ENCODE peak calls at places on chromosomes 6 and 20, in seven cellular contexts. Z is neuronal stem cell, W is GM23248, I is psoas muscle, T is aorta, C is IMR-90, V is cardiac muscle cell. A is an unnamed sample.

GRCh38 chr6:66735106-66735890 is 1028.3 kb upstream of the EYS start:
- DNase-seq in Z (no peak), W (no peak), I (no peak), T (no peak), C (no peak), V (peak; percentile 86), A (no peak)

GRCh38 chr6:125258651-125259353 is 43.0 kb downstream of the HDDC2 start:
- DNase-seq in Z (no peak), W (no peak), I (no peak), T (no peak), C (peak; percentile 44), V (no peak), A (no peak)

GRCh38 chr20:38674178-38675133 is 49.8 kb upstream of the SLC32A1 start:
- DNase-seq in Z (peak; percentile 84), W (peak; percentile 73), I (no peak), T (no peak), C (peak; percentile 47), V (peak; percentile 75), A (no peak)

GRCh38 chr20:59861389-59861788 is 72.0 kb downstream of the SYCP2 start:
- DNase-seq in Z (no peak), W (no peak), I (no peak), T (no peak), C (no peak), V (no peak), A (no peak)

GRCh38 chr6:157912326-157912725 is 69.3 kb upstream of the SYNJ2 start:
- DNase-seq in Z (no peak), W (peak; percentile 96), I (no peak), T (no peak), C (peak; percentile 95), V (peak; percentile 92), A (no peak)

GRCh38 chr6:51021171-51021570 is 202.5 kb downstream of the TFAP2B start:
- DNase-seq in Z (no peak), W (no peak), I (no peak), T (no peak), C (no peak), V (no peak), A (no peak)

GRCh38 chr6:35170891-35171290 is 29.8 kb upstream of the TCP11 start:
- DNase-seq in Z (no peak), W (no peak), I (no peak), T (no peak), C (no peak), V (no peak), A (no peak)

GRCh38 chr6:88380083-88380482 is 213.9 kb upstream of the CNR1 start:
- DNase-seq in Z (no peak), W (peak; percentile 85), I (peak; percentile 61), T (peak; percentile 80), C (peak; percentile 18), V (peak; percentile 75), A (peak; percentile 54)

GRCh38 chr6:79604583-79605037 is 26.5 kb upstream of the SH3BGRL2 start:
- DNase-seq in Z (no peak), W (peak; percentile 7), I (no peak), T (no peak), C (peak; percentile 63), V (peak; percentile 35), A (no peak)

GRCh38 chr6:54255881-54256280 is 52.4 kb upstream of the TINAG start:
- DNase-seq in Z (no peak), W (no peak), I (no peak), T (no peak), C (peak; percentile 43), V (no peak), A (no peak)

GRCh38 chr20:62822788-62823651 is 6.2 kb downstream of the COL9A3 start:
- DNase-seq in Z (no peak), W (peak; percentile 34), I (no peak), T (no peak), C (peak; percentile 11), V (no peak), A (no peak)

GRCh38 chr20:40361916-40362315 is 327.1 kb downstream of the MAFB start:
- DNase-seq in Z (no peak), W (no peak), I (no peak), T (no peak), C (no peak), V (no peak), A (no peak)

GRCh38 chr6:99521557-99522286 is 6.5 kb upstream of the USP45 start:
- DNase-seq in Z (no peak), W (peak; percentile 80), I (no peak), T (peak; percentile 63), C (peak; percentile 75), V (peak; percentile 84), A (no peak)

GRCh38 chr6:131059486-131059885 is 3.6 kb downstream of the EPB41L2 start:
- DNase-seq in Z (no peak), W (peak; percentile 81), I (no peak), T (no peak), C (peak; percentile 73), V (peak; percentile 42), A (no peak)

GRCh38 chr20:45924391-45925261 is 9.9 kb upstream of the PCIF1 start:
- DNase-seq in Z (no peak), W (peak; percentile 73), I (no peak), T (peak; percentile 73), C (peak; percentile 61), V (peak; percentile 80), A (no peak)

GRCh38 chr6:13362432-13362831 is 34.1 kb upstream of the TBC1D7 start:
- DNase-seq in Z (no peak), W (no peak), I (no peak), T (no peak), C (peak; percentile 92), V (peak; percentile 89), A (no peak)

GRCh38 chr6:148565931-148566663 is 180.7 kb upstream of the UST start:
- DNase-seq in Z (no peak), W (peak; percentile 97), I (no peak), T (peak; percentile 88), C (peak; percentile 97), V (peak; percentile 95), A (peak; percentile 75)

GRCh38 chr6:157658301-157658700 is 164.7 kb upstream of the SNX9 start:
- DNase-seq in Z (no peak), W (no peak), I (no peak), T (no peak), C (no peak), V (no peak), A (no peak)

GRCh38 chr6:123520208-123520607 is 116.5 kb downstream of the TRDN start:
- DNase-seq in Z (no peak), W (peak; percentile 41), I (no peak), T (no peak), C (no peak), V (no peak), A (no peak)

GRCh38 chr6:169287675-169288074 is 34.0 kb upstream of the THBS2 start:
- DNase-seq in Z (no peak), W (no peak), I (no peak), T (no peak), C (no peak), V (no peak), A (no peak)

GRCh38 chr6:86193821-86194220 is 551.1 kb upstream of the SYNCRIP start:
- DNase-seq in Z (no peak), W (no peak), I (no peak), T (no peak), C (no peak), V (no peak), A (no peak)

GRCh38 chr6:157548635-157549467 is 167.9 kb downstream of the ZDHHC14 start:
- DNase-seq in Z (no peak), W (no peak), I (no peak), T (peak; percentile 69), C (no peak), V (no peak), A (no peak)

GRCh38 chr20:23668477-23668951 is 20.3 kb downstream of the CST4 start:
- DNase-seq in Z (peak; percentile 67), W (peak; percentile 62), I (no peak), T (no peak), C (peak; percentile 50), V (peak; percentile 70), A (no peak)

GRCh38 chr6:111721677-111722219 is 116.1 kb upstream of the TRAF3IP2 start:
- DNase-seq in Z (no peak), W (peak; percentile 60), I (no peak), T (no peak), C (peak; percentile 44), V (peak; percentile 72), A (no peak)

GRCh38 chr20:58054744-58055373 is 173.6 kb downstream of the ANKRD60 start:
- DNase-seq in Z (peak; percentile 30), W (peak; percentile 46), I (peak; percentile 64), T (peak; percentile 58), C (no peak), V (peak; percentile 33), A (no peak)
- H3K27ac ChIP-seq in Z (no peak overlapping the region), W (no peak overlapping the region), I (no peak overlapping the region), T (no peak overlapping the region), C (no peak overlapping the region), V (no peak overlapping the region), A (peak overlapping the region; percentile 33)

GRCh38 chr6:160007581-160007980 is 38.7 kb downstream of the IGF2R start:
- DNase-seq in Z (no peak), W (no peak), I (no peak), T (no peak), C (peak; percentile 28), V (no peak), A (no peak)
- H3K9me3 ChIP-seq in Z (peaks cover 11% of the 10 kb centered on the region), W (no peaks in the 10 kb centered on the region), I (no peaks in the 10 kb centered on the region), T (no peaks in the 10 kb centered on the region), C (peaks cover 3% of the 10 kb centered on the region), V (no peaks in the 10 kb centered on the region), A (no peaks in the 10 kb centered on the region)

GRCh38 chr20:33816191-33816590 is 5.0 kb downstream of the CHMP4B start:
- DNase-seq in Z (no peak), W (no peak), I (no peak), T (no peak), C (no peak), V (no peak), A (no peak)
- H3K4me1 ChIP-seq in Z (peaks cover 5% of the 10 kb centered on the region), W (peaks cover 25% of the 10 kb centered on the region), I (peaks cover 62% of the 10 kb centered on the region), T (peaks cover 10% of the 10 kb centered on the region), C (peaks cover 9% of the 10 kb centered on the region), V (peaks cover 19% of the 10 kb centered on the region), A (peaks cover 77% of the 10 kb centered on the region)

GRCh38 chr6:163529605-163530004 is 115.1 kb downstream of the QKI start:
- DNase-seq in Z (no peak), W (peak; percentile 93), I (no peak), T (no peak), C (peak; percentile 92), V (peak; percentile 77), A (no peak)

GRCh38 chr6:163533443-163533842 is 118.9 kb downstream of the QKI start:
- DNase-seq in Z (no peak), W (peak; percentile 93), I (no peak), T (no peak), C (peak; percentile 97), V (peak; percentile 90), A (no peak)

GRCh38 chr6:163530406-163530805 is 115.9 kb downstream of the QKI start:
- DNase-seq in Z (no peak), W (peak; percentile 44), I (no peak), T (no peak), C (peak; percentile 19), V (no peak), A (no peak)

GRCh38 chr6:163531122-163531521 is 116.6 kb downstream of the QKI start:
- DNase-seq in Z (no peak), W (no peak), I (no peak), T (no peak), C (no peak), V (no peak), A (no peak)

DNA sequence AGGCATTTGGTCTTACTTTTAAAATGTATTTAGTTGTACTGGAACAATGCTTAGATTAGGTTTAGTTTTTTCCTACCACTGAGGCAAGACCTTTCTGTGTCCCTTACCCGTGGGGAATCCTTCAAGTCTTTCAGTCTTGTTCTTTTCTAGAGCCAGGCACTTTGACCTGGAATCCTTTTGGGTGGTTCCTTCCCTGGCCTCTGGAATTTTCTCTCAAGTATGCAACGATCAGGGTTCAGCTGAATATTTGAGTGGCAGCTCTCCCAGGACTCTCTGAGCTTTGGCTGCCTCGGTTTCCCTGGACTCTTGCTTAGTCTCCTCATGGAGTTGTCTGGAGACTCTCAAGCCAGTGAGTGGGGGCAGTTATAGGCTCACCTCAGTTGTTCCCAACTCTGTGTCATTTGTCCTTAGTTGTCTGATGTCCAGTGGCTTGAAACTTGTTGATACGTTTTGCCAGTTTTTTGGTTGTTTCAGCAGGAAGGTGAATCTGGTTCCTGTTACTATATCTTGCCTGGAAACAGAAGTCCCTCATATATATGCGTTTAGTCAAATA is 118.1 kb downstream of the QKI start:
- DNase-seq in Z (no peak), W (no peak), I (no peak), T (no peak), C (no peak), V (no peak), A (no peak)
- H3K27ac ChIP-seq in Z (no peak overlapping the region), W (peak overlapping the region; percentile 46), I (peak overlapping the region; percentile 81), T (no peak overlapping the region), C (peak overlapping the region; percentile 1), V (peak overlapping the region; percentile 42), A (no peak overlapping the region)

A was measured in lower lobe of right lung.